ENCODE peak calls at places on chromosomes 13 and 19, in eight cellular contexts. One of them, this sample, is unnamed.

GRCh38 chr19:41356984-41357739 is 3.4 kb upstream of the TGFB1 start:
- DNase-seq in lung: no peak
- DNase-seq in T1000: no peak
- DNase-seq in cardiac fibroblast: no peak
- DNase-seq in dorsolateral prefrontal cortex: no peak
- DNase-seq in MCF 10A: no peak
- DNase-seq in stimulated activated CD8-positive, alpha-beta memory T cell treated with anti-CD3 and anti-CD28 coated beads, Interleukin-4, amount 100 ng/mL, for 24 hours: no peak
- DNase-seq in Ammon's horn: no peak
- DNase-seq in this sample: no peak

GRCh38 chr13:90396266-90396665 is 951.2 kb upstream of the MIR17HG start:
- DNase-seq in lung: no peak
- DNase-seq in T1000: no peak
- DNase-seq in cardiac fibroblast: no peak
- DNase-seq in dorsolateral prefrontal cortex: no peak
- DNase-seq in MCF 10A: no peak
- DNase-seq in stimulated activated CD8-positive, alpha-beta memory T cell treated with anti-CD3 and anti-CD28 coated beads, Interleukin-4, amount 100 ng/mL, for 24 hours: no peak
- DNase-seq in Ammon's horn: no peak
- DNase-seq in this sample: no peak

GRCh38 chr19:16062789-16063188 is 13.5 kb upstream of the TPM4 start:
- DNase-seq in lung: no peak
- DNase-seq in T1000: no peak
- DNase-seq in cardiac fibroblast: peak
- DNase-seq in dorsolateral prefrontal cortex: no peak
- DNase-seq in MCF 10A: peak
- DNase-seq in stimulated activated CD8-positive, alpha-beta memory T cell treated with anti-CD3 and anti-CD28 coated beads, Interleukin-4, amount 100 ng/mL, for 24 hours: no peak
- DNase-seq in Ammon's horn: no peak
- DNase-seq in this sample: no peak

GRCh38 chr13:100694722-100695644 is 20.4 kb upstream of the TMTC4 start:
- DNase-seq in lung: no peak
- DNase-seq in T1000: no peak
- DNase-seq in cardiac fibroblast: peak
- DNase-seq in dorsolateral prefrontal cortex: no peak
- DNase-seq in MCF 10A: peak
- DNase-seq in stimulated activated CD8-positive, alpha-beta memory T cell treated with anti-CD3 and anti-CD28 coated beads, Interleukin-4, amount 100 ng/mL, for 24 hours: no peak
- DNase-seq in Ammon's horn: no peak
- DNase-seq in this sample: peak

GRCh38 chr19:21322528-21322927 is 6.7 kb downstream of the ZNF708 start:
- DNase-seq in lung: no peak
- DNase-seq in T1000: no peak
- DNase-seq in cardiac fibroblast: peak
- DNase-seq in dorsolateral prefrontal cortex: peak
- DNase-seq in MCF 10A: no peak
- DNase-seq in stimulated activated CD8-positive, alpha-beta memory T cell treated with anti-CD3 and anti-CD28 coated beads, Interleukin-4, amount 100 ng/mL, for 24 hours: no peak
- DNase-seq in Ammon's horn: peak
- DNase-seq in this sample: no peak

GRCh38 chr13:92719868-92720267 is 506.7 kb upstream of the GPC6 start:
- DNase-seq in lung: no peak
- DNase-seq in T1000: no peak
- DNase-seq in cardiac fibroblast: no peak
- DNase-seq in dorsolateral prefrontal cortex: no peak
- DNase-seq in MCF 10A: no peak
- DNase-seq in stimulated activated CD8-positive, alpha-beta memory T cell treated with anti-CD3 and anti-CD28 coated beads, Interleukin-4, amount 100 ng/mL, for 24 hours: no peak
- DNase-seq in Ammon's horn: no peak
- DNase-seq in this sample: no peak

GRCh38 chr13:111372651-111373425 is 52.4 kb downstream of the TEX29 start:
- DNase-seq in lung: peak
- DNase-seq in T1000: no peak
- DNase-seq in cardiac fibroblast: no peak
- DNase-seq in dorsolateral prefrontal cortex: no peak
- DNase-seq in MCF 10A: no peak
- DNase-seq in stimulated activated CD8-positive, alpha-beta memory T cell treated with anti-CD3 and anti-CD28 coated beads, Interleukin-4, amount 100 ng/mL, for 24 hours: no peak
- DNase-seq in Ammon's horn: no peak
- DNase-seq in this sample: no peak

GRCh38 chr13:47904239-47904638 is 96.8 kb downstream of the SUCLA2 start:
- DNase-seq in lung: no peak
- DNase-seq in T1000: no peak
- DNase-seq in cardiac fibroblast: no peak
- DNase-seq in dorsolateral prefrontal cortex: no peak
- DNase-seq in MCF 10A: peak
- DNase-seq in stimulated activated CD8-positive, alpha-beta memory T cell treated with anti-CD3 and anti-CD28 coated beads, Interleukin-4, amount 100 ng/mL, for 24 hours: no peak
- DNase-seq in Ammon's horn: no peak
- DNase-seq in this sample: no peak

GRCh38 chr19:4803736-4804695 is 12.5 kb downstream of the FEM1A start:
- DNase-seq in lung: peak
- DNase-seq in T1000: peak
- DNase-seq in cardiac fibroblast: no peak
- DNase-seq in dorsolateral prefrontal cortex: peak
- DNase-seq in MCF 10A: peak
- DNase-seq in stimulated activated CD8-positive, alpha-beta memory T cell treated with anti-CD3 and anti-CD28 coated beads, Interleukin-4, amount 100 ng/mL, for 24 hours: peak
- DNase-seq in Ammon's horn: peak
- DNase-seq in this sample: no peak

GRCh38 chr13:40420160-40420740 is 246.2 kb downstream of the FOXO1 start:
- DNase-seq in lung: no peak
- DNase-seq in T1000: no peak
- DNase-seq in cardiac fibroblast: no peak
- DNase-seq in dorsolateral prefrontal cortex: no peak
- DNase-seq in MCF 10A: no peak
- DNase-seq in stimulated activated CD8-positive, alpha-beta memory T cell treated with anti-CD3 and anti-CD28 coated beads, Interleukin-4, amount 100 ng/mL, for 24 hours: no peak
- DNase-seq in Ammon's horn: no peak
- DNase-seq in this sample: no peak

GRCh38 chr13:110301083-110301482 is 5.9 kb downstream of the COL4A1 start:
- DNase-seq in lung: no peak
- DNase-seq in T1000: no peak
- DNase-seq in cardiac fibroblast: no peak
- DNase-seq in dorsolateral prefrontal cortex: no peak
- DNase-seq in MCF 10A: no peak
- DNase-seq in stimulated activated CD8-positive, alpha-beta memory T cell treated with anti-CD3 and anti-CD28 coated beads, Interleukin-4, amount 100 ng/mL, for 24 hours: no peak
- DNase-seq in Ammon's horn: no peak
- DNase-seq in this sample: no peak

GRCh38 chr19:50159078-50159477 is 4.0 kb downstream of the IZUMO2 start:
- DNase-seq in lung: no peak
- DNase-seq in T1000: no peak
- DNase-seq in cardiac fibroblast: no peak
- DNase-seq in dorsolateral prefrontal cortex: no peak
- DNase-seq in MCF 10A: no peak
- DNase-seq in stimulated activated CD8-positive, alpha-beta memory T cell treated with anti-CD3 and anti-CD28 coated beads, Interleukin-4, amount 100 ng/mL, for 24 hours: no peak
- DNase-seq in Ammon's horn: no peak
- DNase-seq in this sample: no peak

GRCh38 chr19:45528149-45528743 is 21.0 kb downstream of the VASP start:
- DNase-seq in lung: no peak
- DNase-seq in T1000: no peak
- DNase-seq in cardiac fibroblast: no peak
- DNase-seq in dorsolateral prefrontal cortex: no peak
- DNase-seq in MCF 10A: peak
- DNase-seq in stimulated activated CD8-positive, alpha-beta memory T cell treated with anti-CD3 and anti-CD28 coated beads, Interleukin-4, amount 100 ng/mL, for 24 hours: no peak
- DNase-seq in Ammon's horn: no peak
- DNase-seq in this sample: no peak

GRCh38 chr19:7637374-7638256 is 705 bp downstream of the STXBP2 start:
- DNase-seq in lung: peak
- DNase-seq in T1000: no peak
- DNase-seq in cardiac fibroblast: peak
- DNase-seq in dorsolateral prefrontal cortex: no peak
- DNase-seq in MCF 10A: peak
- DNase-seq in stimulated activated CD8-positive, alpha-beta memory T cell treated with anti-CD3 and anti-CD28 coated beads, Interleukin-4, amount 100 ng/mL, for 24 hours: no peak
- DNase-seq in Ammon's horn: peak
- DNase-seq in this sample: no peak

GRCh38 chr19:55131421-55131820 is 14.0 kb upstream of the PPP1R12C start:
- DNase-seq in lung: no peak
- DNase-seq in T1000: no peak
- DNase-seq in cardiac fibroblast: no peak
- DNase-seq in dorsolateral prefrontal cortex: no peak
- DNase-seq in MCF 10A: no peak
- DNase-seq in stimulated activated CD8-positive, alpha-beta memory T cell treated with anti-CD3 and anti-CD28 coated beads, Interleukin-4, amount 100 ng/mL, for 24 hours: no peak
- DNase-seq in Ammon's horn: no peak
- DNase-seq in this sample: no peak

GRCh38 chr13:54241719-54242118 is 1213.1 kb downstream of the OLFM4 start:
- DNase-seq in lung: no peak
- DNase-seq in T1000: no peak
- DNase-seq in cardiac fibroblast: no peak
- DNase-seq in dorsolateral prefrontal cortex: no peak
- DNase-seq in MCF 10A: peak
- DNase-seq in stimulated activated CD8-positive, alpha-beta memory T cell treated with anti-CD3 and anti-CD28 coated beads, Interleukin-4, amount 100 ng/mL, for 24 hours: no peak
- DNase-seq in Ammon's horn: no peak
- DNase-seq in this sample: peak

GRCh38 chr19:460877-461609 is at the start of gene SHC2:
- DNase-seq in lung: no peak
- DNase-seq in T1000: no peak
- DNase-seq in cardiac fibroblast: no peak
- DNase-seq in dorsolateral prefrontal cortex: no peak
- DNase-seq in MCF 10A: no peak
- DNase-seq in stimulated activated CD8-positive, alpha-beta memory T cell treated with anti-CD3 and anti-CD28 coated beads, Interleukin-4, amount 100 ng/mL, for 24 hours: no peak
- DNase-seq in Ammon's horn: no peak
- DNase-seq in this sample: no peak

GRCh38 chr19:35528218-35529038 is at the start of gene SBSN:
- DNase-seq in lung: no peak
- DNase-seq in T1000: no peak
- DNase-seq in cardiac fibroblast: peak
- DNase-seq in dorsolateral prefrontal cortex: no peak
- DNase-seq in MCF 10A: peak
- DNase-seq in stimulated activated CD8-positive, alpha-beta memory T cell treated with anti-CD3 and anti-CD28 coated beads, Interleukin-4, amount 100 ng/mL, for 24 hours: no peak
- DNase-seq in Ammon's horn: no peak
- DNase-seq in this sample: no peak

GRCh38 chr19:30525383-30525782 is 153.2 kb downstream of the ZNF536 start:
- DNase-seq in lung: no peak
- DNase-seq in T1000: no peak
- DNase-seq in cardiac fibroblast: no peak
- DNase-seq in dorsolateral prefrontal cortex: no peak
- DNase-seq in MCF 10A: no peak
- DNase-seq in stimulated activated CD8-positive, alpha-beta memory T cell treated with anti-CD3 and anti-CD28 coated beads, Interleukin-4, amount 100 ng/mL, for 24 hours: no peak
- DNase-seq in Ammon's horn: no peak
- DNase-seq in this sample: no peak

GRCh38 chr13:26584713-26585112 is 27.2 kb downstream of the WASF3 start:
- DNase-seq in lung: no peak
- DNase-seq in T1000: no peak
- DNase-seq in cardiac fibroblast: peak
- DNase-seq in dorsolateral prefrontal cortex: no peak
- DNase-seq in MCF 10A: peak
- DNase-seq in stimulated activated CD8-positive, alpha-beta memory T cell treated with anti-CD3 and anti-CD28 coated beads, Interleukin-4, amount 100 ng/mL, for 24 hours: no peak
- DNase-seq in Ammon's horn: no peak
- DNase-seq in this sample: no peak

GRCh38 chr13:48302920-48303330 is 626 bp upstream of the RB1 start:
- DNase-seq in lung: no peak
- DNase-seq in T1000: no peak
- DNase-seq in cardiac fibroblast: no peak
- DNase-seq in dorsolateral prefrontal cortex: no peak
- DNase-seq in MCF 10A: no peak
- DNase-seq in stimulated activated CD8-positive, alpha-beta memory T cell treated with anti-CD3 and anti-CD28 coated beads, Interleukin-4, amount 100 ng/mL, for 24 hours: no peak
- DNase-seq in Ammon's horn: no peak
- DNase-seq in this sample: peak

GRCh38 chr19:38304866-38305429 is 897 bp downstream of the C19orf33 start:
- DNase-seq in lung: peak
- DNase-seq in T1000: no peak
- DNase-seq in cardiac fibroblast: no peak
- DNase-seq in dorsolateral prefrontal cortex: no peak
- DNase-seq in MCF 10A: peak
- DNase-seq in stimulated activated CD8-positive, alpha-beta memory T cell treated with anti-CD3 and anti-CD28 coated beads, Interleukin-4, amount 100 ng/mL, for 24 hours: no peak
- DNase-seq in Ammon's horn: no peak
- DNase-seq in this sample: no peak

GRCh38 chr13:83819611-83820010 is 62.7 kb downstream of the SLITRK1 start:
- DNase-seq in lung: no peak
- DNase-seq in T1000: no peak
- DNase-seq in cardiac fibroblast: no peak
- DNase-seq in dorsolateral prefrontal cortex: no peak
- DNase-seq in MCF 10A: no peak
- DNase-seq in stimulated activated CD8-positive, alpha-beta memory T cell treated with anti-CD3 and anti-CD28 coated beads, Interleukin-4, amount 100 ng/mL, for 24 hours: no peak
- DNase-seq in Ammon's horn: no peak
- DNase-seq in this sample: peak

GRCh38 chr19:7971553-7972520 is 28.4 kb upstream of the TIMM44 start:
- DNase-seq in lung: no peak
- DNase-seq in T1000: no peak
- DNase-seq in cardiac fibroblast: no peak
- DNase-seq in dorsolateral prefrontal cortex: no peak
- DNase-seq in MCF 10A: peak
- DNase-seq in stimulated activated CD8-positive, alpha-beta memory T cell treated with anti-CD3 and anti-CD28 coated beads, Interleukin-4, amount 100 ng/mL, for 24 hours: no peak
- DNase-seq in Ammon's horn: peak
- DNase-seq in this sample: no peak

GRCh38 chr19:2051771-2052704 is 994 bp upstream of the MKNK2 start:
- DNase-seq in lung: no peak
- DNase-seq in T1000: no peak
- DNase-seq in cardiac fibroblast: no peak
- DNase-seq in dorsolateral prefrontal cortex: no peak
- DNase-seq in MCF 10A: no peak
- DNase-seq in stimulated activated CD8-positive, alpha-beta memory T cell treated with anti-CD3 and anti-CD28 coated beads, Interleukin-4, amount 100 ng/mL, for 24 hours: no peak
- DNase-seq in Ammon's horn: no peak
- DNase-seq in this sample: no peak

GRCh38 chr19:19531951-19532805 is 3.5 kb downstream of the YJEFN3 start:
- DNase-seq in lung: peak
- DNase-seq in T1000: peak
- DNase-seq in cardiac fibroblast: peak
- DNase-seq in dorsolateral prefrontal cortex: peak
- DNase-seq in MCF 10A: peak
- DNase-seq in stimulated activated CD8-positive, alpha-beta memory T cell treated with anti-CD3 and anti-CD28 coated beads, Interleukin-4, amount 100 ng/mL, for 24 hours: peak
- DNase-seq in Ammon's horn: peak
- DNase-seq in this sample: no peak

GRCh38 chr13:35716186-35716585 is 239.7 kb upstream of the MAB21L1 start:
- DNase-seq in lung: peak
- DNase-seq in T1000: no peak
- DNase-seq in cardiac fibroblast: peak
- DNase-seq in dorsolateral prefrontal cortex: no peak
- DNase-seq in MCF 10A: peak
- DNase-seq in stimulated activated CD8-positive, alpha-beta memory T cell treated with anti-CD3 and anti-CD28 coated beads, Interleukin-4, amount 100 ng/mL, for 24 hours: no peak
- DNase-seq in Ammon's horn: no peak
- DNase-seq in this sample: no peak

GRCh38 chr13:20495087-20496023 is 30.3 kb downstream of the CRYL1 start:
- DNase-seq in lung: peak
- DNase-seq in T1000: peak
- DNase-seq in cardiac fibroblast: peak
- DNase-seq in dorsolateral prefrontal cortex: peak
- DNase-seq in MCF 10A: peak
- DNase-seq in stimulated activated CD8-positive, alpha-beta memory T cell treated with anti-CD3 and anti-CD28 coated beads, Interleukin-4, amount 100 ng/mL, for 24 hours: peak
- DNase-seq in Ammon's horn: peak
- DNase-seq in this sample: peak